ENCODE peak calls at places on chromosomes 6 and 20, in ten cellular contexts. One of them, this sample, is unnamed.
A peak's percentile ranks its signal among the peaks of the same experiment; 100 is the strongest.

GRCh38 chr6:3411967-3412778 is 44.7 kb downstream of the SLC22A23 start:
- DNase-seq in Calu3: no peak
- DNase-seq in HFFc6: no peak
- DNase-seq in endodermal cell: no peak
- DNase-seq in CD8-positive, alpha-beta T cell: no peak
- DNase-seq in WTC11: no peak
- DNase-seq in adrenal gland: no peak
- DNase-seq in body of pancreas: no peak
- DNase-seq in GM13977: no peak
- DNase-seq in spleen: no peak
- DNase-seq in this sample: no peak

GRCh38 chr6:11536795-11537194 is 754 bp upstream of the TMEM170B start:
- DNase-seq in Calu3: no peak
- DNase-seq in HFFc6: no peak
- DNase-seq in endodermal cell: peak; percentile 81
- DNase-seq in CD8-positive, alpha-beta T cell: no peak
- DNase-seq in WTC11: peak; percentile 44
- DNase-seq in adrenal gland: no peak
- DNase-seq in body of pancreas: peak; percentile 28
- DNase-seq in GM13977: peak; percentile 22
- DNase-seq in spleen: peak; percentile 81
- DNase-seq in this sample: no peak

GRCh38 chr6:40642837-40643236 is 55.7 kb upstream of the LRFN2 start:
- DNase-seq in Calu3: no peak
- DNase-seq in HFFc6: no peak
- DNase-seq in endodermal cell: no peak
- DNase-seq in CD8-positive, alpha-beta T cell: no peak
- DNase-seq in WTC11: no peak
- DNase-seq in adrenal gland: no peak
- DNase-seq in body of pancreas: no peak
- DNase-seq in GM13977: no peak
- DNase-seq in spleen: no peak
- DNase-seq in this sample: no peak

GRCh38 chr20:50056951-50057403 is 56.0 kb downstream of the UBE2V1 start:
- DNase-seq in Calu3: no peak
- DNase-seq in HFFc6: no peak
- DNase-seq in endodermal cell: peak; percentile 49
- DNase-seq in CD8-positive, alpha-beta T cell: no peak
- DNase-seq in WTC11: no peak
- DNase-seq in adrenal gland: no peak
- DNase-seq in body of pancreas: no peak
- DNase-seq in GM13977: no peak
- DNase-seq in spleen: no peak
- DNase-seq in this sample: no peak

GRCh38 chr6:46421239-46421638 is 70.0 kb downstream of the RCAN2 start:
- DNase-seq in Calu3: no peak
- DNase-seq in HFFc6: no peak
- DNase-seq in endodermal cell: no peak
- DNase-seq in CD8-positive, alpha-beta T cell: no peak
- DNase-seq in WTC11: no peak
- DNase-seq in adrenal gland: no peak
- DNase-seq in body of pancreas: no peak
- DNase-seq in GM13977: no peak
- DNase-seq in spleen: no peak
- DNase-seq in this sample: no peak

GRCh38 chr20:63696311-63696627 is 183 bp upstream of the TNFRSF6B start:
- DNase-seq in Calu3: no peak
- DNase-seq in HFFc6: no peak
- DNase-seq in endodermal cell: peak; percentile 90
- DNase-seq in CD8-positive, alpha-beta T cell: peak; percentile 35
- DNase-seq in WTC11: peak; percentile 65
- DNase-seq in adrenal gland: peak; percentile 38
- DNase-seq in body of pancreas: peak; percentile 43
- DNase-seq in GM13977: peak; percentile 54
- DNase-seq in spleen: peak; percentile 88
- DNase-seq in this sample: no peak

GRCh38 chr20:50050660-50051308 is 62.2 kb downstream of the UBE2V1 start:
- DNase-seq in Calu3: no peak
- DNase-seq in HFFc6: no peak
- DNase-seq in endodermal cell: peak; percentile 44
- DNase-seq in CD8-positive, alpha-beta T cell: no peak
- DNase-seq in WTC11: no peak
- DNase-seq in adrenal gland: no peak
- DNase-seq in body of pancreas: no peak
- DNase-seq in GM13977: no peak
- DNase-seq in spleen: no peak
- DNase-seq in this sample: no peak

GRCh38 chr6:15501806-15502450 is 160.9 kb downstream of the DTNBP1 start:
- DNase-seq in Calu3: no peak
- DNase-seq in HFFc6: no peak
- DNase-seq in endodermal cell: no peak
- DNase-seq in CD8-positive, alpha-beta T cell: no peak
- DNase-seq in WTC11: no peak
- DNase-seq in adrenal gland: peak; percentile 65
- DNase-seq in body of pancreas: no peak
- DNase-seq in GM13977: no peak
- DNase-seq in spleen: no peak
- DNase-seq in this sample: no peak

GRCh38 chr6:29696147-29697129 is 15.5 kb upstream of the ZFP57 start:
- DNase-seq in Calu3: peak; percentile 64
- DNase-seq in HFFc6: peak; percentile 16
- DNase-seq in endodermal cell: peak; percentile 84
- DNase-seq in CD8-positive, alpha-beta T cell: no peak
- DNase-seq in WTC11: peak; percentile 57
- DNase-seq in adrenal gland: no peak
- DNase-seq in body of pancreas: no peak
- DNase-seq in GM13977: peak; percentile 57
- DNase-seq in spleen: no peak
- DNase-seq in this sample: no peak

DNA sequence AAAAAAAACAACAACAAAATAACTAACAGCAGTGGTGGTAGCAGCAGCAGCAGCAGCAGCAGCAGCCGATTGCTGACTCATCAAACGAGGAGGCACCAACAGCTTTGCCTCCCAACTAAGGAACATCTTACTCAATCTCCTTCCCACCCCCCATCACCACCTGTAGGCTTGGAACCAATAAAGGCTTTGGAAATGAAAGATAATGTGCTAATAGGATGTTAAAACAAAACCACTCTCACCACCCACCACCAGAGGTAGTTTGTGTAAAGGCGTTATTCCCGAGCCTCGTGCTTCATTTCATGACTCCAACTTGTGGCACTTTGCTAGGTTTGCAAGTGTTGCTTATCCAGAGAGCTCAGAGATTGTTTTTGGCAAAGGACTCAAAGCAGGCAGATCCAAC is 346.5 kb downstream of the CD83 start:
- DNase-seq in Calu3: no peak
- DNase-seq in HFFc6: no peak
- DNase-seq in endodermal cell: peak; percentile 70
- DNase-seq in CD8-positive, alpha-beta T cell: no peak
- DNase-seq in WTC11: no peak
- DNase-seq in adrenal gland: no peak
- DNase-seq in body of pancreas: no peak
- DNase-seq in GM13977: no peak
- DNase-seq in spleen: no peak
- DNase-seq in this sample: no peak
- TF ChIP-seq CTCF in Calu3: no peak
- TF ChIP-seq CTCF in HFFc6: no peak
- TF ChIP-seq CTCF in endodermal cell: peak; percentile 56
- TF ChIP-seq CTCF in CD8-positive, alpha-beta T cell: no peak
- TF ChIP-seq CTCF in WTC11: no peak
- TF ChIP-seq CTCF in adrenal gland: no peak
- TF ChIP-seq CTCF in body of pancreas: no peak
- TF ChIP-seq CTCF in GM13977: no peak
- TF ChIP-seq CTCF in spleen: no peak
- TF ChIP-seq CTCF in this sample: no peak

DNA sequence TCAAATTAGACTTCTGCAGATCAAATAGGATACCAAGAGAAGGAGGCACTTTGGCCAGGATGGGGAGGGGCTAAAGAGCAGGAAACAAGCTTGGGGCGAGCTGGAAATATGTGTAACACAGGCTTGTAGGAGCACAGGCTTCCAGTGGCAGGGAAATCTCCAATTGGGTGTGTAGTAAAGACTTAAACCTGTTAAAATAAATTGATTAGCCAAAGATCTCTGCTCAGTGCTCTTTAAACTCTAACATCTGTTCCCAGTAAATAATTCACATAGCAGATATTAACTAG is 93.3 kb upstream of the MLN start:
- DNase-seq in Calu3: no peak
- DNase-seq in HFFc6: no peak
- DNase-seq in endodermal cell: no peak
- DNase-seq in CD8-positive, alpha-beta T cell: no peak
- DNase-seq in WTC11: no peak
- DNase-seq in adrenal gland: no peak
- DNase-seq in body of pancreas: no peak
- DNase-seq in GM13977: no peak
- DNase-seq in spleen: no peak
- DNase-seq in this sample: no peak
- TF ChIP-seq CTCF in Calu3: no peak
- TF ChIP-seq CTCF in HFFc6: no peak
- TF ChIP-seq CTCF in endodermal cell: no peak
- TF ChIP-seq CTCF in CD8-positive, alpha-beta T cell: no peak
- TF ChIP-seq CTCF in WTC11: no peak
- TF ChIP-seq CTCF in adrenal gland: no peak
- TF ChIP-seq CTCF in body of pancreas: no peak
- TF ChIP-seq CTCF in GM13977: no peak
- TF ChIP-seq CTCF in spleen: no peak
- TF ChIP-seq CTCF in this sample: no peak

GRCh38 chr6:109059148-109059547 is 35.5 kb downstream of the SESN1 start:
- DNase-seq in Calu3: no peak
- DNase-seq in HFFc6: no peak
- DNase-seq in endodermal cell: no peak
- DNase-seq in CD8-positive, alpha-beta T cell: no peak
- DNase-seq in WTC11: no peak
- DNase-seq in adrenal gland: no peak
- DNase-seq in body of pancreas: peak; percentile 54
- DNase-seq in GM13977: no peak
- DNase-seq in spleen: no peak
- DNase-seq in this sample: no peak

GRCh38 chr6:109060585-109060984 is 34.1 kb downstream of the SESN1 start:
- DNase-seq in Calu3: no peak
- DNase-seq in HFFc6: no peak
- DNase-seq in endodermal cell: no peak
- DNase-seq in CD8-positive, alpha-beta T cell: no peak
- DNase-seq in WTC11: no peak
- DNase-seq in adrenal gland: no peak
- DNase-seq in body of pancreas: no peak
- DNase-seq in GM13977: no peak
- DNase-seq in spleen: no peak
- DNase-seq in this sample: no peak

GRCh38 chr6:109058620-109059019 is 36.0 kb downstream of the SESN1 start:
- DNase-seq in Calu3: no peak
- DNase-seq in HFFc6: no peak
- DNase-seq in endodermal cell: no peak
- DNase-seq in CD8-positive, alpha-beta T cell: no peak
- DNase-seq in WTC11: no peak
- DNase-seq in adrenal gland: no peak
- DNase-seq in body of pancreas: no peak
- DNase-seq in GM13977: no peak
- DNase-seq in spleen: no peak
- DNase-seq in this sample: no peak

GRCh38 chr6:109062216-109062615 is 32.4 kb downstream of the SESN1 start:
- DNase-seq in Calu3: no peak
- DNase-seq in HFFc6: no peak
- DNase-seq in endodermal cell: no peak
- DNase-seq in CD8-positive, alpha-beta T cell: no peak
- DNase-seq in WTC11: no peak
- DNase-seq in adrenal gland: no peak
- DNase-seq in body of pancreas: no peak
- DNase-seq in GM13977: no peak
- DNase-seq in spleen: no peak
- DNase-seq in this sample: no peak

DNA sequence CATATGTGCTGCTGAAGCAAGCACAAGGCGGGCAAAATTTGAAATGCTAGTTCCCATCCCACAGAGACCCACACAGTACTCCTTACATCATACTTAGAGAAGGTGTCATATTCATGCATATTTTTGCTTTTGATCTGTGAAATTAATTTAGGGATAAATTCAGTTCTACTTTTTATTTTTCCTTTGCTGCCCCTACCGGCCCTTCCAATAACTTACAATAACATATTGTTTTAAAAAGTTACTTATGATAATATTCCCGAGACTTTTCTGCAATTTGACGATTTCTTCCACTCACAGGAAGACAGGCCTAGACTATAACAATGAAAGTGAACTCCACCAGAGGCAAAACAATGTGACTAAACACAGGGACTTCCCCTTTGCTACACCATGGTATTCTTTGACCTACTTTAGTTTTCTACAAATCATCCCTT is 35.0 kb downstream of the SESN1 start:
- DNase-seq in Calu3: no peak
- DNase-seq in HFFc6: no peak
- DNase-seq in endodermal cell: no peak
- DNase-seq in CD8-positive, alpha-beta T cell: no peak
- DNase-seq in WTC11: no peak
- DNase-seq in adrenal gland: no peak
- DNase-seq in body of pancreas: no peak
- DNase-seq in GM13977: peak; percentile 34
- DNase-seq in spleen: no peak
- DNase-seq in this sample: no peak
- TF ChIP-seq CTCF in Calu3: peak; percentile 36
- TF ChIP-seq CTCF in HFFc6: peak; percentile 68
- TF ChIP-seq CTCF in endodermal cell: no peak
- TF ChIP-seq CTCF in CD8-positive, alpha-beta T cell: no peak
- TF ChIP-seq CTCF in WTC11: no peak
- TF ChIP-seq CTCF in adrenal gland: peak; percentile 19
- TF ChIP-seq CTCF in body of pancreas: peak; percentile 67
- TF ChIP-seq CTCF in GM13977: no peak
- TF ChIP-seq CTCF in spleen: peak; percentile 24
- TF ChIP-seq CTCF in this sample: no peak

DNA sequence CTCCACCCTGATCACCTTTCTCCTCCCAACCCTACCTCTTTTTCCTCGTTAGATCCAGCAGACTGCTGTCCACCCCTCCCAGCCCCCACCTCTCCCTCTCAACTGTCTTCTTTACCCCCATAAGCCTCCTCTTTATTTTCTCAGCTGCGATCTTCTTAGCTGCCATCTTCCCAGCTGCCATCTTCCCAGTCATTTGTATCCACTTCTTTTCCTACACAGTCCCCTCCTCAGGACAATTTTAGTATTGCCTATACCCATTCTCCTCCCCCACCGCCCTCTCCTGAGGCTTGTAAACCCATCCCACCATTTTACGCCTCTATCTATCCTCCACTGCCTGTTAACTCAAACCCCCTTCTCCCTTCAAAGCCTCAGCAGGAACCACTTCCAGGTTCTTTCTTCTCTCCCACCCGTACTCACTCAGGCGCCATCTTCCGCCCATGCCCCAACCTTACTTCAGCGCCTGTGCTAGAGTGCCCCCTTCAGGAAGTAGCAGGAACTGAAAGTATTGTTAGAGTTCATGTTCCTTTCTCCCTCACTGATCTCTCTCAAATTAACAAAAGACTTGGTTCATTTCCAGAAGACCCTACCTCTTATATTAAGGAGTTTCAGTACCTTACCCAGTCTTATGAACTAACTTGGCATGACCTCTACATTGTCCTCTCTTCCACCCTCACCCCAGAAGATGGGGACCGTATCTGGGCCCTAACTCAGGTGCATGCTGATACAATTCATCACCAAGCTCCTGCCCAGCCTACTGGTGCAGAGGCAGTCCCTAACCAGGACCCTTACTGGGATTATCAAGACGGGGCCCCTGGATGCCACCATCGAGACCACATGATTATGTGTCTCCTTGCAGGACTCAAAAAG is 236.0 kb downstream of the ADGRG6 start:
- DNase-seq in Calu3: no peak
- DNase-seq in HFFc6: peak; percentile 12
- DNase-seq in endodermal cell: peak; percentile 77
- DNase-seq in CD8-positive, alpha-beta T cell: no peak
- DNase-seq in WTC11: peak; percentile 59
- DNase-seq in adrenal gland: no peak
- DNase-seq in body of pancreas: no peak
- DNase-seq in GM13977: no peak
- DNase-seq in spleen: no peak
- DNase-seq in this sample: no peak
- TF ChIP-seq CTCF in Calu3: no peak
- TF ChIP-seq CTCF in HFFc6: peak; percentile 91
- TF ChIP-seq CTCF in endodermal cell: peak; percentile 79
- TF ChIP-seq CTCF in CD8-positive, alpha-beta T cell: no peak
- TF ChIP-seq CTCF in WTC11: peak; percentile 66
- TF ChIP-seq CTCF in adrenal gland: no peak
- TF ChIP-seq CTCF in body of pancreas: peak; percentile 29
- TF ChIP-seq CTCF in GM13977: peak; percentile 54
- TF ChIP-seq CTCF in spleen: no peak
- TF ChIP-seq CTCF in this sample: peak; percentile 61